ENCODE peak calls at places on chromosomes 16 and 17, in four cellular contexts. Z, X, I and V are unnamed samples.

GRCh38 chr17:29237476-29238132 is 9.1 kb upstream of the CRYBA1 start:
- DNase-seq in Z (no peak), I (no peak), X (no peak), V (no peak)

GRCh38 chr17:78884876-78885667 is 17.9 kb downstream of the CEP295NL start:
- DNase-seq in Z (no peak), I (no peak), X (no peak), V (no peak)

GRCh38 chr16:18846416-18846815 is 45.1 kb upstream of the ARL6IP1 start:
- DNase-seq in I (no peak), Z (no peak), X (no peak), V (no peak)

GRCh38 chr17:81994593-81995462 is 17.4 kb downstream of the ASPSCR1 start:
- DNase-seq in Z (no peak), I (no peak), X (no peak), V (no peak)

GRCh38 chr17:65041518-65041917 is 15.0 kb downstream of the GNA13 start:
- DNase-seq in I (no peak), Z (peak), X (no peak), V (no peak)

GRCh38 chr16:16014329-16015224 is 65.2 kb downstream of the ABCC1 start:
- DNase-seq in X (no peak), I (no peak), Z (no peak), V (no peak)

GRCh38 chr16:70713342-70713741 is 27.5 kb upstream of the MTSS2 start:
- DNase-seq in I (no peak), Z (no peak), X (no peak), V (no peak)

GRCh38 chr17:45992904-45993303 is 6.1 kb upstream of the STH start:
- DNase-seq in X (no peak), Z (no peak), I (no peak), V (no peak)

GRCh38 chr17:67785526-67785925 is 39.8 kb upstream of the BPTF start:
- DNase-seq in Z (no peak), I (no peak), X (no peak), V (no peak)

GRCh38 chr16:5903153-5903552 is 805.6 kb upstream of the EEF2KMT start:
- DNase-seq in X (no peak), Z (no peak), I (no peak), V (peak)

GRCh38 chr17:82647593-82648164 is 565 bp downstream of the WDR45B start:
- DNase-seq in Z (peak), X (peak), I (no peak), V (no peak)

GRCh38 chr16:80862153-80862552 is 57.8 kb upstream of the CDYL2 start:
- DNase-seq in X (no peak), Z (no peak), I (no peak), V (no peak)

GRCh38 chr16:84879569-84880487 is 60.0 kb downstream of the CRISPLD2 start:
- DNase-seq in I (peak), Z (no peak), X (no peak), V (no peak)

DNA sequence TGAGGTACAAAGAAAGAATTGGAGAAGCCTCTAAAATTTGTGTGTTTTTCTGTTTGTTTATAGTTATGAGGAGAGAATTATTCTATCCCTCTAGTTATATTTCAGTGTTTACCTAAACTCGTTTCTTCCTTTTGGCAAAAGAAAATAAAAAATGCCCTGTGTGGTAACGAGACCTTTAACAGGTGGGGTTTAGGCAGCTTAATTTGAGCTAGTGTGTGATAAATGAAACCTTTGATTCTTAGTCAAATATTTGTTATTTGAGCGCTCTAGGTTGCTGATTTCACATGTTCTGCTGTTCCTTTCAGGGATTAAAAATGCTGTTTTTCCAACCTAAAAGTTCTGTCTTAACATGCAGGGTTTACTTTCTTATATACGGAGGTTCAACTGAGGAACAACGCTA is 17.5 kb downstream of the ERCC4 start:
- DNase-seq in X (no peak), Z (no peak), I (no peak), V (no peak)
- H3K27ac ChIP-seq in X (no peak), Z (no peak), I (no peak), V (no peak)

GRCh38 chr16:14502256-14502875 is 127.7 kb downstream of the PARN start:
- DNase-seq in I (no peak), X (no peak), Z (no peak), V (no peak)
- H3K27ac ChIP-seq in I (peak), X (peak), Z (no peak), V (peak)

DNA sequence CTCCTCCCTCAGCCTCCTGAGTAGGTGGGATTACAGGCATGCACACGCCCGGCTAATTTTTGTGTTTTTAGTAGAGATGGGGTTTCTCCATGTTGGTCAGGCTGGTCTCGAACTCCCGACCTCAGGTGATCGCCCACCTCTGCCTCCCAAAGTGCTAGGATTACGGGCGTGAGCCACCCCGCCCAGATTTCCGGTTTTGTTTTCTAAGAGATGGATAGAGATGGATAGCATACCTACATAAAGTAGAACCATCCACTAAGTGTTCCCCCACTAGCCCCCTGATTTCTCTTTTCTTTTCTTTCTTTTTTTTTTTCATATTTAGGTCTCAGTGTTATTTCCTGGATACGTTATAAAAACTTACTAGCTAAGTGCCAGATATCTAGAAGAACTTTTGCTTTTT is 2.0 kb downstream of the WSB1 start:
- DNase-seq in Z (no peak), I (no peak), X (no peak), V (no peak)
- H3K27ac ChIP-seq in Z (peak), I (peak), X (no peak), V (peak)

DNA sequence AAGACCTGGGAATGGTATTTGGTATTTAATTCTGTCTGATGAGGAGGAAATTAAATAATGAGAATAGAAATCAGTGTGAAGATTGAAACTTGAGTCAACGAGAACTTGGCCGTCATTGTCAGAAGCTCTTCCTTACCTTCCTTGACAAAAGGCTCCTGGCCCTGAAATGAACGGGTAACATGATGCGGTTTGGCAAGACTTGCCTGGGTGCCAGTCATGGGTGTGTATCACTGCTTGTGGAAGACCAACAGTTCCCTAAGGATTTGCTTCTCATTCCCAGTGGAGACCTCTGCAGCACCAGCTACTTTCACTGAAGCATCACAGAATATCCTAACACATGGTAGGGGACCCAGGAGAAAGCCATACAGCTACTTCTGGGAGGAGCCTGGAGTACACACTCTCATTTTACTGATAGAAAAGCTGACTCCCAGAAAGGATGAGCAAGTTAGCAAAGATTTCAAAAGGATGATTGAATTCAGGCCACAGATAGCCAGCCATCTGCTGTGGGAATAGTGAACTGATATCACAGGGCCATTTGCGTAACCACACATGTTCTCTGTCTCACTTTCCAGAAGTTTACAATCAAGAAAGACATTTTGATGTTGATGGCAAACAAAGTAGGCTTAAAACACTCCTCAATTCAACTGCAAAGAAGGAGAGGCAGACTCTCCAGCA is 258.1 kb upstream of the SALL1 start:
- DNase-seq in Z (no peak), I (no peak), X (no peak), V (no peak)
- H3K27ac ChIP-seq in Z (no peak), I (peak), X (no peak), V (peak)

GRCh38 chr17:76538941-76539340 is 903 bp upstream of the PRCD start:
- DNase-seq in X (no peak), I (no peak), Z (no peak), V (no peak)
- H3K27ac ChIP-seq in X (no peak), I (no peak), Z (no peak), V (no peak)

GRCh38 chr17:43403846-43404245 is 5.1 kb downstream of the ARL4D start:
- DNase-seq in Z (no peak), I (no peak), X (no peak), V (no peak)
- H3K27ac ChIP-seq in Z (no peak), I (no peak), X (no peak), V (peak)

DNA sequence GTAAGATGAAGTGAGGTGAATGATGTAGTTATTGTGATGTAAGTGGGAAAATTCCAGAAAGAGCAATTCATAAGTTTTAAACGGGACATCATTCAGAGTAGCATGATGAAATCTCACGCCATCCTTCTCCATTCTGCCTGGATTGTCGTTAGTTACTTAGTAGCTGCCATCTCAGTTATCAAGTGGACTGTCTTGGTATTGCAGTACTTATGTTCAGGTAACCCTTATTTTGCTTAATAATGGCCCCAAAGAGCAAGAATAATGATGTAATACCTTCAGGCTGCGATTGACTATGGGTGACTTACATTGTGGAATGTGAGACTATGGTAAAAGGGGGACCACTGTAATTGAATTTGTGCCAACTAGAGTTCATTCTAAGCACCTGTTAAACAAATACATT is 234.1 kb upstream of the TOM1L1 start:
- DNase-seq in X (no peak), Z (no peak), I (no peak), V (no peak)
- H3K27ac ChIP-seq in X (no peak), Z (no peak), I (no peak), V (no peak)

DNA sequence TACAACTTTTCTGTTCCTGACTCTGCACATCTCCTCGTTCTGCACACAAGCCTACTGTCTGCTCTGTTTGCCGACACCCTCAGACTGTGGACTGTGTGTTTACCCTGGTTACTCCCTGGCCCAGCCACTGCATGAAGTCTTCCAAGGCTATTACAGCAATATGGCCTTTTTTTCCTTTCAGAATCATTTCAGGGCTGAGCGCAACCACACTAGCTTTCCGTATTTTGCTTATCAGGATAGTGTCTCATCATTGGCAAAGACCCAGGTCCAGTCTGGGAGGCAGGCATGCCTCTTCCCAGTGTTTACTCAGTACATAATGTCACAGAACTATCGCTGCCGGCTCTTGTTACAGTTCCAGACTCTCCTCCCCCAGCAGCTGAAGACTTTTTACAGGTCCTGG is 10.1 kb downstream of the DNAH9 start:
- DNase-seq in I (no peak), Z (no peak), X (no peak), V (no peak)
- H3K27ac ChIP-seq in I (no peak), Z (no peak), X (no peak), V (no peak)

GRCh38 chr17:77160877-77161530 is 20.2 kb downstream of the SEC14L1 start:
- DNase-seq in Z (no peak), X (no peak), I (no peak), V (no peak)
- H3K27ac ChIP-seq in Z (no peak), X (no peak), I (no peak), V (no peak)

GRCh38 chr17:36512641-36513040 is 22.0 kb downstream of the MYO19 start:
- DNase-seq in X (no peak), I (no peak), Z (no peak), V (no peak)
- H3K27ac ChIP-seq in X (no peak), I (no peak), Z (no peak), V (no peak)